ENCODE peak calls at places on chromosomes 13 and 19, in four cellular contexts. One of them, this sample, is unnamed.

GRCh38 chr13:101536079-101536478 is 83.6 kb downstream of the ITGBL1 start:
- DNase-seq in thyroid gland: no peak
- DNase-seq in stomach: no peak
- DNase-seq in BE2C: no peak
- DNase-seq in this sample: no peak

GRCh38 chr19:31960474-31960873 is 384.9 kb upstream of the ZNF507 start:
- DNase-seq in thyroid gland: no peak
- DNase-seq in stomach: no peak
- DNase-seq in BE2C: no peak
- DNase-seq in this sample: no peak

GRCh38 chr19:3644351-3645066 is 17.9 kb upstream of the CACTIN start:
- DNase-seq in stomach: peak
- DNase-seq in thyroid gland: no peak
- DNase-seq in BE2C: peak
- DNase-seq in this sample: no peak

GRCh38 chr13:45327253-45327954 is 13.6 kb downstream of the TPT1 start:
- DNase-seq in stomach: no peak
- DNase-seq in thyroid gland: no peak
- DNase-seq in BE2C: no peak
- DNase-seq in this sample: no peak

GRCh38 chr19:18852634-18853033 is 20.9 kb downstream of the UPF1 start:
- DNase-seq in BE2C: no peak
- DNase-seq in stomach: no peak
- DNase-seq in thyroid gland: no peak
- DNase-seq in this sample: no peak

GRCh38 chr13:95192998-95193397 is 108.3 kb downstream of the ABCC4 start:
- DNase-seq in stomach: no peak
- DNase-seq in BE2C: no peak
- DNase-seq in thyroid gland: peak
- DNase-seq in this sample: no peak

GRCh38 chr13:64527561-64527960 is 2702.6 kb downstream of the PCDH9 start:
- DNase-seq in thyroid gland: no peak
- DNase-seq in BE2C: no peak
- DNase-seq in stomach: no peak
- DNase-seq in this sample: no peak

GRCh38 chr19:48556163-48556562 is 4.2 kb downstream of the SULT2B1 start:
- DNase-seq in BE2C: no peak
- DNase-seq in stomach: no peak
- DNase-seq in thyroid gland: peak
- DNase-seq in this sample: no peak

GRCh38 chr13:24986826-24987225 is 109.1 kb upstream of the PABPC3 start:
- DNase-seq in BE2C: no peak
- DNase-seq in thyroid gland: no peak
- DNase-seq in stomach: no peak
- DNase-seq in this sample: no peak

GRCh38 chr19:7326105-7326877 is 22.4 kb upstream of the ARHGEF18 start:
- DNase-seq in stomach: no peak
- DNase-seq in thyroid gland: peak
- DNase-seq in BE2C: peak
- DNase-seq in this sample: peak

DNA sequence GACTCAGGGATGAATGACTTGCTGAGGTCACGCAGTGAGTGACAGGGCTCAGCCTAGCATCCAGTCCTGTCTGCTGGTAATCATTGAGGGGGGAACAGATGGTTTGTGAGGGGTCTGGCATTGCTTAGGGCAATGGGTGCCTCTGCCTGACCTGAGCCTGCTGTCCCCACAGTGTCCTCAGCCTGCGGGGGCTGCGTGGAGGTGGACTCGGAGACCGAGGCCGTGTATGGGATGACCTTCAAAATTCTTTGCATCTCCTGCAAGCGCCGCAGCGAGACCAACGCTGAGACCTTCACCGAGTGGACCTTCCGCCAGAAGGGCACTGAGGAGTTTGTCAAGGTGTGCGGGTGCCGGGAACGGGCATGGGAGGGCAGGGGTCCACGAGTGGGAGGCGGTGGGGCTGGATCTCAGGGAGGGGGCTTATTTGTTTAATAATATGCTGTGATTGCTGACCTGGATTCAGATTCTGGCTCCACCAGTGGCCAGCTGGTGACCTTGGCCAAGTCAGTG is 2.1 kb downstream of the SCN1B start:
- DNase-seq in thyroid gland: no peak
- DNase-seq in BE2C: no peak
- DNase-seq in stomach: no peak
- DNase-seq in this sample: no peak
- TF ChIP-seq CTCF in thyroid gland: no peak
- TF ChIP-seq CTCF in BE2C: no peak
- TF ChIP-seq CTCF in stomach: no peak
- TF ChIP-seq CTCF in this sample: no peak

GRCh38 chr13:31980842-31981241 is 50.7 kb upstream of the FRY start:
- DNase-seq in BE2C: no peak
- DNase-seq in stomach: no peak
- DNase-seq in thyroid gland: no peak
- DNase-seq in this sample: no peak
- TF ChIP-seq CTCF in BE2C: no peak
- TF ChIP-seq CTCF in stomach: no peak
- TF ChIP-seq CTCF in thyroid gland: no peak
- TF ChIP-seq CTCF in this sample: no peak

GRCh38 chr19:54168174-54168917 is 4.6 kb downstream of the TMC4 start:
- DNase-seq in stomach: peak
- DNase-seq in thyroid gland: peak
- DNase-seq in BE2C: peak
- DNase-seq in this sample: peak

GRCh38 chr19:54169149-54169731 is 3.7 kb downstream of the TMC4 start:
- DNase-seq in stomach: no peak
- DNase-seq in thyroid gland: no peak
- DNase-seq in BE2C: no peak
- DNase-seq in this sample: no peak

GRCh38 chr19:54172413-54172763 is 572 bp downstream of the TMC4 start:
- DNase-seq in thyroid gland: peak
- DNase-seq in BE2C: no peak
- DNase-seq in stomach: no peak
- DNase-seq in this sample: no peak

GRCh38 chr19:54173951-54174817 is 1.2 kb upstream of the TMC4 start:
- DNase-seq in stomach: no peak
- DNase-seq in BE2C: no peak
- DNase-seq in thyroid gland: no peak
- DNase-seq in this sample: no peak

GRCh38 chr19:54172764-54173699 is at the start of gene TMC4:
- DNase-seq in stomach: peak
- DNase-seq in BE2C: no peak
- DNase-seq in thyroid gland: peak
- DNase-seq in this sample: no peak
- TF ChIP-seq CTCF in stomach: peak
- TF ChIP-seq CTCF in BE2C: no peak
- TF ChIP-seq CTCF in thyroid gland: peak
- TF ChIP-seq CTCF in this sample: no peak

GRCh38 chr13:114110091-114110829 is 22.2 kb downstream of the RASA3 start:
- DNase-seq in stomach: peak
- DNase-seq in thyroid gland: no peak
- DNase-seq in BE2C: peak
- DNase-seq in this sample: no peak
- TF ChIP-seq CTCF in stomach: no peak
- TF ChIP-seq CTCF in thyroid gland: no peak
- TF ChIP-seq CTCF in BE2C: peak
- TF ChIP-seq CTCF in this sample: no peak

This sample was measured in nephron progenitor cell.